ENCODE peak calls at places on chromosomes 6 and 20, in nine cellular contexts. One of them, this sample, is unnamed.

GRCh38 chr6:105985816-105986632 is 100.1 kb upstream of the PRDM1 start:
- DNase-seq in psoas muscle: no peak
- DNase-seq in stimulated activated CD8-positive, alpha-beta memory T cell treated with anti-CD3 and anti-CD28 coated beads, Interleukin-4, amount 100 ng/mL, for 48 hours: no peak
- DNase-seq in Right ventricle myocardium inferior: peak
- DNase-seq in iPS-NIHi11: peak
- DNase-seq in CD4-positive, CD25-positive, alpha-beta regulatory T cell: no peak
- DNase-seq in activated CD8-positive, alpha-beta memory T cell treated with anti-CD3 and anti-CD28 coated beads, Interleukin-2, amount 50 U/mL, for 4 hours: no peak
- DNase-seq in midbrain: no peak
- DNase-seq in activated naive CD4-positive, alpha-beta T cell: no peak
- DNase-seq in this sample: no peak

GRCh38 chr6:69813508-69813907 is 16.7 kb upstream of the LMBRD1 start:
- DNase-seq in psoas muscle: no peak
- DNase-seq in stimulated activated CD8-positive, alpha-beta memory T cell treated with anti-CD3 and anti-CD28 coated beads, Interleukin-4, amount 100 ng/mL, for 48 hours: no peak
- DNase-seq in Right ventricle myocardium inferior: no peak
- DNase-seq in iPS-NIHi11: no peak
- DNase-seq in CD4-positive, CD25-positive, alpha-beta regulatory T cell: no peak
- DNase-seq in activated CD8-positive, alpha-beta memory T cell treated with anti-CD3 and anti-CD28 coated beads, Interleukin-2, amount 50 U/mL, for 4 hours: no peak
- DNase-seq in midbrain: no peak
- DNase-seq in activated naive CD4-positive, alpha-beta T cell: no peak
- DNase-seq in this sample: no peak

GRCh38 chr20:46013826-46014516 is 5.3 kb downstream of the MMP9 start:
- DNase-seq in psoas muscle: peak
- DNase-seq in stimulated activated CD8-positive, alpha-beta memory T cell treated with anti-CD3 and anti-CD28 coated beads, Interleukin-4, amount 100 ng/mL, for 48 hours: peak
- DNase-seq in Right ventricle myocardium inferior: no peak
- DNase-seq in iPS-NIHi11: peak
- DNase-seq in CD4-positive, CD25-positive, alpha-beta regulatory T cell: peak
- DNase-seq in activated CD8-positive, alpha-beta memory T cell treated with anti-CD3 and anti-CD28 coated beads, Interleukin-2, amount 50 U/mL, for 4 hours: peak
- DNase-seq in midbrain: peak
- DNase-seq in activated naive CD4-positive, alpha-beta T cell: peak
- DNase-seq in this sample: peak

GRCh38 chr6:71139249-71139648 is 149.4 kb upstream of the OGFRL1 start:
- DNase-seq in psoas muscle: no peak
- DNase-seq in stimulated activated CD8-positive, alpha-beta memory T cell treated with anti-CD3 and anti-CD28 coated beads, Interleukin-4, amount 100 ng/mL, for 48 hours: no peak
- DNase-seq in Right ventricle myocardium inferior: no peak
- DNase-seq in iPS-NIHi11: no peak
- DNase-seq in CD4-positive, CD25-positive, alpha-beta regulatory T cell: no peak
- DNase-seq in activated CD8-positive, alpha-beta memory T cell treated with anti-CD3 and anti-CD28 coated beads, Interleukin-2, amount 50 U/mL, for 4 hours: no peak
- DNase-seq in midbrain: no peak
- DNase-seq in activated naive CD4-positive, alpha-beta T cell: no peak
- DNase-seq in this sample: peak

GRCh38 chr6:107032051-107032450 is 4.1 kb downstream of the MTRES1 start:
- DNase-seq in psoas muscle: no peak
- DNase-seq in stimulated activated CD8-positive, alpha-beta memory T cell treated with anti-CD3 and anti-CD28 coated beads, Interleukin-4, amount 100 ng/mL, for 48 hours: no peak
- DNase-seq in Right ventricle myocardium inferior: no peak
- DNase-seq in iPS-NIHi11: no peak
- DNase-seq in CD4-positive, CD25-positive, alpha-beta regulatory T cell: no peak
- DNase-seq in activated CD8-positive, alpha-beta memory T cell treated with anti-CD3 and anti-CD28 coated beads, Interleukin-2, amount 50 U/mL, for 4 hours: no peak
- DNase-seq in midbrain: no peak
- DNase-seq in activated naive CD4-positive, alpha-beta T cell: no peak
- DNase-seq in this sample: no peak

GRCh38 chr6:112320561-112321300 is 26.4 kb upstream of the RFPL4B start:
- DNase-seq in psoas muscle: no peak
- DNase-seq in stimulated activated CD8-positive, alpha-beta memory T cell treated with anti-CD3 and anti-CD28 coated beads, Interleukin-4, amount 100 ng/mL, for 48 hours: no peak
- DNase-seq in Right ventricle myocardium inferior: no peak
- DNase-seq in iPS-NIHi11: no peak
- DNase-seq in CD4-positive, CD25-positive, alpha-beta regulatory T cell: no peak
- DNase-seq in activated CD8-positive, alpha-beta memory T cell treated with anti-CD3 and anti-CD28 coated beads, Interleukin-2, amount 50 U/mL, for 4 hours: no peak
- DNase-seq in midbrain: no peak
- DNase-seq in activated naive CD4-positive, alpha-beta T cell: no peak
- DNase-seq in this sample: no peak

GRCh38 chr20:36644032-36644712 is 1.8 kb downstream of the SLA2 start:
- DNase-seq in psoas muscle: no peak
- DNase-seq in stimulated activated CD8-positive, alpha-beta memory T cell treated with anti-CD3 and anti-CD28 coated beads, Interleukin-4, amount 100 ng/mL, for 48 hours: peak
- DNase-seq in Right ventricle myocardium inferior: no peak
- DNase-seq in iPS-NIHi11: no peak
- DNase-seq in CD4-positive, CD25-positive, alpha-beta regulatory T cell: peak
- DNase-seq in activated CD8-positive, alpha-beta memory T cell treated with anti-CD3 and anti-CD28 coated beads, Interleukin-2, amount 50 U/mL, for 4 hours: peak
- DNase-seq in midbrain: no peak
- DNase-seq in activated naive CD4-positive, alpha-beta T cell: no peak
- DNase-seq in this sample: no peak

GRCh38 chr20:33387177-33387576 is 14.1 kb downstream of the CDK5RAP1 start:
- DNase-seq in psoas muscle: peak
- DNase-seq in stimulated activated CD8-positive, alpha-beta memory T cell treated with anti-CD3 and anti-CD28 coated beads, Interleukin-4, amount 100 ng/mL, for 48 hours: no peak
- DNase-seq in Right ventricle myocardium inferior: peak
- DNase-seq in iPS-NIHi11: no peak
- DNase-seq in CD4-positive, CD25-positive, alpha-beta regulatory T cell: no peak
- DNase-seq in activated CD8-positive, alpha-beta memory T cell treated with anti-CD3 and anti-CD28 coated beads, Interleukin-2, amount 50 U/mL, for 4 hours: no peak
- DNase-seq in midbrain: no peak
- DNase-seq in activated naive CD4-positive, alpha-beta T cell: no peak
- DNase-seq in this sample: no peak

GRCh38 chr20:6525447-6526303 is 241.8 kb upstream of the BMP2 start:
- DNase-seq in psoas muscle: no peak
- DNase-seq in stimulated activated CD8-positive, alpha-beta memory T cell treated with anti-CD3 and anti-CD28 coated beads, Interleukin-4, amount 100 ng/mL, for 48 hours: no peak
- DNase-seq in Right ventricle myocardium inferior: no peak
- DNase-seq in iPS-NIHi11: peak
- DNase-seq in CD4-positive, CD25-positive, alpha-beta regulatory T cell: no peak
- DNase-seq in activated CD8-positive, alpha-beta memory T cell treated with anti-CD3 and anti-CD28 coated beads, Interleukin-2, amount 50 U/mL, for 4 hours: no peak
- DNase-seq in midbrain: no peak
- DNase-seq in activated naive CD4-positive, alpha-beta T cell: no peak
- DNase-seq in this sample: no peak

GRCh38 chr6:111417181-111417585 is 65.8 kb downstream of the REV3L start:
- DNase-seq in psoas muscle: no peak
- DNase-seq in stimulated activated CD8-positive, alpha-beta memory T cell treated with anti-CD3 and anti-CD28 coated beads, Interleukin-4, amount 100 ng/mL, for 48 hours: no peak
- DNase-seq in Right ventricle myocardium inferior: no peak
- DNase-seq in iPS-NIHi11: no peak
- DNase-seq in CD4-positive, CD25-positive, alpha-beta regulatory T cell: no peak
- DNase-seq in activated CD8-positive, alpha-beta memory T cell treated with anti-CD3 and anti-CD28 coated beads, Interleukin-2, amount 50 U/mL, for 4 hours: no peak
- DNase-seq in midbrain: peak
- DNase-seq in activated naive CD4-positive, alpha-beta T cell: no peak
- DNase-seq in this sample: no peak

GRCh38 chr6:97203343-97203742 is 79.7 kb downstream of the MMS22L start:
- DNase-seq in psoas muscle: no peak
- DNase-seq in stimulated activated CD8-positive, alpha-beta memory T cell treated with anti-CD3 and anti-CD28 coated beads, Interleukin-4, amount 100 ng/mL, for 48 hours: no peak
- DNase-seq in Right ventricle myocardium inferior: no peak
- DNase-seq in iPS-NIHi11: no peak
- DNase-seq in CD4-positive, CD25-positive, alpha-beta regulatory T cell: no peak
- DNase-seq in activated CD8-positive, alpha-beta memory T cell treated with anti-CD3 and anti-CD28 coated beads, Interleukin-2, amount 50 U/mL, for 4 hours: no peak
- DNase-seq in midbrain: no peak
- DNase-seq in activated naive CD4-positive, alpha-beta T cell: no peak
- DNase-seq in this sample: no peak

GRCh38 chr6:49626811-49627210 is 9.8 kb downstream of the RHAG start:
- DNase-seq in psoas muscle: no peak
- DNase-seq in stimulated activated CD8-positive, alpha-beta memory T cell treated with anti-CD3 and anti-CD28 coated beads, Interleukin-4, amount 100 ng/mL, for 48 hours: no peak
- DNase-seq in Right ventricle myocardium inferior: no peak
- DNase-seq in iPS-NIHi11: no peak
- DNase-seq in CD4-positive, CD25-positive, alpha-beta regulatory T cell: no peak
- DNase-seq in activated CD8-positive, alpha-beta memory T cell treated with anti-CD3 and anti-CD28 coated beads, Interleukin-2, amount 50 U/mL, for 4 hours: no peak
- DNase-seq in midbrain: no peak
- DNase-seq in activated naive CD4-positive, alpha-beta T cell: no peak
- DNase-seq in this sample: no peak

GRCh38 chr20:37873909-37874308 is 29.0 kb upstream of the VSTM2L start:
- DNase-seq in psoas muscle: no peak
- DNase-seq in stimulated activated CD8-positive, alpha-beta memory T cell treated with anti-CD3 and anti-CD28 coated beads, Interleukin-4, amount 100 ng/mL, for 48 hours: no peak
- DNase-seq in Right ventricle myocardium inferior: no peak
- DNase-seq in iPS-NIHi11: no peak
- DNase-seq in CD4-positive, CD25-positive, alpha-beta regulatory T cell: no peak
- DNase-seq in activated CD8-positive, alpha-beta memory T cell treated with anti-CD3 and anti-CD28 coated beads, Interleukin-2, amount 50 U/mL, for 4 hours: no peak
- DNase-seq in midbrain: no peak
- DNase-seq in activated naive CD4-positive, alpha-beta T cell: no peak
- DNase-seq in this sample: no peak

GRCh38 chr6:156848123-156848522 is 70.9 kb downstream of the ARID1B start:
- DNase-seq in psoas muscle: no peak
- DNase-seq in stimulated activated CD8-positive, alpha-beta memory T cell treated with anti-CD3 and anti-CD28 coated beads, Interleukin-4, amount 100 ng/mL, for 48 hours: no peak
- DNase-seq in Right ventricle myocardium inferior: no peak
- DNase-seq in iPS-NIHi11: no peak
- DNase-seq in CD4-positive, CD25-positive, alpha-beta regulatory T cell: no peak
- DNase-seq in activated CD8-positive, alpha-beta memory T cell treated with anti-CD3 and anti-CD28 coated beads, Interleukin-2, amount 50 U/mL, for 4 hours: no peak
- DNase-seq in midbrain: no peak
- DNase-seq in activated naive CD4-positive, alpha-beta T cell: no peak
- DNase-seq in this sample: no peak

GRCh38 chr6:75081047-75081446 is 124.8 kb downstream of the COL12A1 start:
- DNase-seq in psoas muscle: no peak
- DNase-seq in stimulated activated CD8-positive, alpha-beta memory T cell treated with anti-CD3 and anti-CD28 coated beads, Interleukin-4, amount 100 ng/mL, for 48 hours: no peak
- DNase-seq in Right ventricle myocardium inferior: no peak
- DNase-seq in iPS-NIHi11: no peak
- DNase-seq in CD4-positive, CD25-positive, alpha-beta regulatory T cell: no peak
- DNase-seq in activated CD8-positive, alpha-beta memory T cell treated with anti-CD3 and anti-CD28 coated beads, Interleukin-2, amount 50 U/mL, for 4 hours: no peak
- DNase-seq in midbrain: no peak
- DNase-seq in activated naive CD4-positive, alpha-beta T cell: no peak
- DNase-seq in this sample: no peak